ENCODE peak calls at places on chromosomes 16 and 17, in six cellular contexts. Q, A, M, J, K and Y are unnamed samples.

GRCh38 chr17:81150379-81151038 is 14.8 kb upstream of the PVALEF start:
- DNase-seq in Q (no peak), A (no peak), M (peak; percentile 13), J (no peak), K (no peak), Y (peak; percentile 72)

GRCh38 chr17:80908776-80909175 is 82.9 kb upstream of the CHMP6 start:
- DNase-seq in Q (no peak), A (no peak), M (no peak), J (no peak), K (no peak), Y (no peak)

GRCh38 chr17:1469231-1469852 is 13.3 kb upstream of the CRK start:
- DNase-seq in Q (peak; percentile 97), A (no peak), M (no peak), J (no peak), K (no peak), Y (peak; percentile 77)

GRCh38 chr17:28500712-28501379 is 5.3 kb upstream of the FOXN1 start:
- DNase-seq in Q (no peak), A (peak; percentile 63), M (no peak), J (no peak), K (peak; percentile 30), Y (peak; percentile 38)

GRCh38 chr16:71402674-71403073 is 39.2 kb downstream of the TLE7 start:
- DNase-seq in Q (no peak), A (no peak), M (no peak), J (no peak), K (no peak), Y (no peak)

GRCh38 chr16:50692999-50693781 is at the start of gene NOD2:
- DNase-seq in Q (peak; percentile 51), A (no peak), M (no peak), J (no peak), K (peak; percentile 41), Y (peak; percentile 48)

GRCh38 chr17:36600936-36601302 is 464 bp upstream of the MRM1 start:
- DNase-seq in Q (no peak), A (no peak), M (no peak), J (no peak), K (no peak), Y (no peak)

GRCh38 chr17:3974980-3975379 is 10.7 kb upstream of the ATP2A3 start:
- DNase-seq in Q (no peak), A (no peak), M (no peak), J (no peak), K (no peak), Y (no peak)

GRCh38 chr17:4318596-4318995 is 47.9 kb downstream of the UBE2G1 start:
- DNase-seq in Q (no peak), A (no peak), M (no peak), J (no peak), K (no peak), Y (no peak)

GRCh38 chr16:69725480-69726312 is 664 bp downstream of the NQO1 start:
- DNase-seq in Q (no peak), A (no peak), M (no peak), J (peak; percentile 28), K (no peak), Y (no peak)

GRCh38 chr16:19926449-19927390 is 42.1 kb upstream of the GPRC5B start:
- DNase-seq in Q (no peak), A (no peak), M (peak; percentile 48), J (peak; percentile 96), K (no peak), Y (peak; percentile 44)

GRCh38 chr17:80474231-80474932 is 2.0 kb downstream of the NPTX1 start:
- DNase-seq in Q (peak; percentile 78), A (no peak), M (peak; percentile 27), J (no peak), K (peak; percentile 40), Y (peak; percentile 52)

GRCh38 chr16:85400305-85401205 is 212.6 kb upstream of the GSE1 start:
- DNase-seq in Q (no peak), A (no peak), M (no peak), J (no peak), K (no peak), Y (no peak)

GRCh38 chr16:56547120-56547948 is 17.5 kb upstream of the MT4 start:
- DNase-seq in Q (no peak), A (no peak), M (no peak), J (no peak), K (peak; percentile 24), Y (peak; percentile 60)

GRCh38 chr17:1647802-1648581 is 1.7 kb downstream of the RILP start:
- DNase-seq in Q (no peak), A (no peak), M (peak; percentile 40), J (no peak), K (no peak), Y (no peak)

GRCh38 chr16:69276143-69277115 is 34.7 kb upstream of the VPS4A start:
- DNase-seq in Q (no peak), A (no peak), M (no peak), J (no peak), K (no peak), Y (no peak)

GRCh38 chr16:17368951-17369350 is 101.8 kb downstream of the XYLT1 start:
- DNase-seq in Q (no peak), A (no peak), M (no peak), J (no peak), K (no peak), Y (no peak)

GRCh38 chr17:32930512-32930911 is 2.6 kb downstream of the TMEM98 start:
- DNase-seq in Q (no peak), A (no peak), M (no peak), J (no peak), K (no peak), Y (no peak)

GRCh38 chr17:32929288-32929574 is 1.3 kb downstream of the TMEM98 start:
- DNase-seq in Q (no peak), A (no peak), M (no peak), J (no peak), K (peak; percentile 32), Y (no peak)

GRCh38 chr17:32929588-32929987 is 1.6 kb downstream of the TMEM98 start:
- DNase-seq in Q (no peak), A (no peak), M (no peak), J (no peak), K (no peak), Y (no peak)

GRCh38 chr17:32933881-32934280 is 5.9 kb downstream of the TMEM98 start:
- DNase-seq in Q (no peak), A (no peak), M (no peak), J (no peak), K (no peak), Y (no peak)

DNA sequence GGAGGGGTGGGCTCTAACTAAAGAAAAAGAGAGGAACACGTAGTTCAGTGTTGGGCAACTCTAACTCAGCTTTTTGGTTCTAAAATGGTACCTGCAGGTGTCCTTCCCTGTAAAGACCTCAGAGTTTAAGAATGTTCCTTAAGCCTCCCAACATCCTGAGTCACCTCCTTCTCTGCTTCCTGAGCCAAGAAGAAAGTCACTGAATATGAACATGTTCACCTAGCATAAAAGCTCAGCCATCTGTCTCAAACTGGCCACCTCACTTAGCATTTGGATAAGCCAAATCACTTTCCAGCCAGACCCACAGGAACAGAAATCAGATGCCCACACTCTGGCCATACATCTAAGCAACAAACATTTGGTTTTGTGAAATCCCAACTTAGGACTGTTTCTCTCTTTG is 3.7 kb downstream of the TMEM98 start:
- DNase-seq in Q (no peak), A (no peak), M (no peak), J (no peak), K (no peak), Y (no peak)
- TF ChIP-seq MYC in Q (no peak), A (no peak), M (no peak), J (no peak), K (no peak), Y (no peak)

DNA sequence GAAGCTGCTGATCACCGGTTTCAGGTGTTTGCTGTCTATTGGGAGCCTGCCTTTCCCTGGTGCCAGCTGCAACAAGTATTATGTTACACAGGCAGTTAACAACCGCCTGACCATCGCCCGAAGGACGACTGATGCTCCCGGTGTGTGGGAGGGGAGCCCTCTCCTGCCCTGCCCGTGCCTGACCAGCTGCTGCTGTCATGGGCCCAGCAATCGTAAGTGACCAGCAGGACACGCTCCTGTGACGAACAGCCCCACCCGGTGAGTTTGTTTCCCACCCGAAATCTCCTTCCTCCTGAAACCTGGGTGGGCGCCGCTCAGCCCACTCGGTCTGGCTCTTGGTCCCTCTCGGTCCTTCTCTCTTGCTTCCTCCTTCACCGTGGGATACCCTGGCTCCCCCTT is 17.9 kb upstream of the UBE2I start:
- DNase-seq in Q (no peak), A (no peak), M (no peak), J (no peak), K (no peak), Y (no peak)
- H3K4me3 ChIP-seq in Q (no peak overlapping the region), A (no peak overlapping the region), M (no peak overlapping the region), J (peak overlapping the region; percentile 37), K (no peak overlapping the region), Y (no peak overlapping the region)

DNA sequence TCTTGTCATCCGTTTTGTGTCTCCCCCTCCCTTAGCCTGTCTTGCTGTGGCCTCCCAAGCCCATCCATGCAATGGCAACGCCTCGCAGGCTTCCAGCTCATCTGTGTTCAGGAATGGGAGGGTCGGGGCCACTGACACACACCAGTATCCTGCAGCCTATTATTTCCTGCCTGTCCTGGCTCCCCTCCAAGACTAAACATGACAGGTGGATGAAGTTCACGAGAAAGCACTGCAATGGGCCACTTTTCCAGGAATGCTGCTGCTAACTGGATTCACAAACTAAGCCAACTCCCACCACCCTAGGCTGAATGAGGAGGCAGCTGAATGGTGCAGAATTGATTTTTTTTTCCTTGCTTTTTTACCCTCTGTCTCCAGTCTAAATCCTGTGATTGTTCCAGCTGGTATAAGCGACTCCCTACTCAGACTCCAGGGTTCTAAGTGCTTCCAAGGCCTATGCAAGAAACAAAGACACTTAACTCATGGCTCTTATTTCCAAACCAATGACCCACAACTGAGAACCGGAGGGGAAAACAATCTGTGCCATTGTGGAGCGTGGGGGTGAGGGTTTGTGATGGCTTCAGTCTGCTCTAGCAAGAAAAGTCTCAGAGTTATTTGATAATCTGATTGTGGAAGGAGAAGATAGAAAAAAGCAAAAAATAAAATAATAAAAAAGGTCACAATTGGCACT is 23.3 kb downstream of the TMEM100 start:
- DNase-seq in Q (no peak), A (no peak), M (no peak), J (no peak), K (no peak), Y (no peak)
- TF ChIP-seq MYC in Q (no peak), A (no peak), M (no peak), J (no peak), K (no peak), Y (no peak)

GRCh38 chr17:68753985-68754769 is 153.0 kb upstream of the FAM20A start:
- DNase-seq in Q (no peak), A (no peak), M (no peak), J (peak; percentile 42), K (no peak), Y (no peak)

GRCh38 chr17:68748381-68748780 is 147.2 kb upstream of the FAM20A start:
- DNase-seq in Q (no peak), A (no peak), M (no peak), J (no peak), K (no peak), Y (no peak)

GRCh38 chr17:68749742-68750562 is 148.8 kb upstream of the FAM20A start:
- DNase-seq in Q (no peak), A (no peak), M (no peak), J (peak; percentile 20), K (no peak), Y (peak; percentile 43)
- H3K4me3 ChIP-seq in Q (peak overlapping the region; percentile 15), A (no peak overlapping the region), M (no peak overlapping the region), J (peak overlapping the region; percentile 8), K (no peak overlapping the region), Y (peak overlapping the region; percentile 27)